ENCODE peak calls at places on chromosome 13, in ten cellular contexts. One of them, this sample, is unnamed.

GRCh38 chr13:41694902-41695301 is 237.6 kb downstream of the RGCC start:
- DNase-seq in A172: peak
- DNase-seq in cardiac muscle cell: peak
- DNase-seq in GM23338: no peak
- DNase-seq in astrocyte of the spinal cord: peak
- DNase-seq in stimulated activated CD4-positive, alpha-beta T cell treated with anti-CD3 and anti-CD28 coated beads, Interleukin-15, amount 100 ng/mL, for 24 hours: no peak
- DNase-seq in HL-60: no peak
- DNase-seq in substantia nigra: no peak
- DNase-seq in left ventricle myocardium inferior: peak
- DNase-seq in left colon: peak
- DNase-seq in this sample: no peak

GRCh38 chr13:95354680-95355487 is 53.6 kb upstream of the ABCC4 start:
- DNase-seq in A172: no peak
- DNase-seq in cardiac muscle cell: peak
- DNase-seq in GM23338: no peak
- DNase-seq in astrocyte of the spinal cord: no peak
- DNase-seq in stimulated activated CD4-positive, alpha-beta T cell treated with anti-CD3 and anti-CD28 coated beads, Interleukin-15, amount 100 ng/mL, for 24 hours: no peak
- DNase-seq in HL-60: no peak
- DNase-seq in substantia nigra: no peak
- DNase-seq in left ventricle myocardium inferior: no peak
- DNase-seq in left colon: no peak
- DNase-seq in this sample: no peak

GRCh38 chr13:47480121-47480520 is 521.0 kb downstream of the SUCLA2 start:
- DNase-seq in A172: peak
- DNase-seq in cardiac muscle cell: peak
- DNase-seq in GM23338: no peak
- DNase-seq in astrocyte of the spinal cord: peak
- DNase-seq in stimulated activated CD4-positive, alpha-beta T cell treated with anti-CD3 and anti-CD28 coated beads, Interleukin-15, amount 100 ng/mL, for 24 hours: no peak
- DNase-seq in HL-60: no peak
- DNase-seq in substantia nigra: no peak
- DNase-seq in left ventricle myocardium inferior: no peak
- DNase-seq in left colon: no peak
- DNase-seq in this sample: no peak

GRCh38 chr13:44919103-44919804 is 70.0 kb downstream of the NUFIP1 start:
- DNase-seq in A172: no peak
- DNase-seq in cardiac muscle cell: no peak
- DNase-seq in GM23338: no peak
- DNase-seq in astrocyte of the spinal cord: no peak
- DNase-seq in stimulated activated CD4-positive, alpha-beta T cell treated with anti-CD3 and anti-CD28 coated beads, Interleukin-15, amount 100 ng/mL, for 24 hours: no peak
- DNase-seq in HL-60: no peak
- DNase-seq in substantia nigra: no peak
- DNase-seq in left ventricle myocardium inferior: no peak
- DNase-seq in left colon: no peak
- DNase-seq in this sample: no peak

GRCh38 chr13:70253411-70253810 is 145.2 kb upstream of the KLHL1 start:
- DNase-seq in A172: no peak
- DNase-seq in cardiac muscle cell: no peak
- DNase-seq in GM23338: no peak
- DNase-seq in astrocyte of the spinal cord: no peak
- DNase-seq in stimulated activated CD4-positive, alpha-beta T cell treated with anti-CD3 and anti-CD28 coated beads, Interleukin-15, amount 100 ng/mL, for 24 hours: no peak
- DNase-seq in HL-60: no peak
- DNase-seq in substantia nigra: no peak
- DNase-seq in left ventricle myocardium inferior: no peak
- DNase-seq in left colon: no peak
- DNase-seq in this sample: no peak

GRCh38 chr13:110322126-110322827 is 15.2 kb downstream of the COL4A2 start:
- DNase-seq in A172: no peak
- DNase-seq in cardiac muscle cell: no peak
- DNase-seq in GM23338: no peak
- DNase-seq in astrocyte of the spinal cord: no peak
- DNase-seq in stimulated activated CD4-positive, alpha-beta T cell treated with anti-CD3 and anti-CD28 coated beads, Interleukin-15, amount 100 ng/mL, for 24 hours: no peak
- DNase-seq in HL-60: no peak
- DNase-seq in substantia nigra: no peak
- DNase-seq in left ventricle myocardium inferior: no peak
- DNase-seq in left colon: no peak
- DNase-seq in this sample: no peak

GRCh38 chr13:99806671-99807070 is 164.9 kb downstream of the ZIC5 start:
- DNase-seq in A172: no peak
- DNase-seq in cardiac muscle cell: no peak
- DNase-seq in GM23338: no peak
- DNase-seq in astrocyte of the spinal cord: no peak
- DNase-seq in stimulated activated CD4-positive, alpha-beta T cell treated with anti-CD3 and anti-CD28 coated beads, Interleukin-15, amount 100 ng/mL, for 24 hours: no peak
- DNase-seq in HL-60: no peak
- DNase-seq in substantia nigra: no peak
- DNase-seq in left ventricle myocardium inferior: no peak
- DNase-seq in left colon: no peak
- DNase-seq in this sample: no peak

GRCh38 chr13:75906315-75906714 is 270.2 kb downstream of the LMO7 start:
- DNase-seq in A172: no peak
- DNase-seq in cardiac muscle cell: no peak
- DNase-seq in GM23338: peak
- DNase-seq in astrocyte of the spinal cord: no peak
- DNase-seq in stimulated activated CD4-positive, alpha-beta T cell treated with anti-CD3 and anti-CD28 coated beads, Interleukin-15, amount 100 ng/mL, for 24 hours: no peak
- DNase-seq in HL-60: no peak
- DNase-seq in substantia nigra: no peak
- DNase-seq in left ventricle myocardium inferior: no peak
- DNase-seq in left colon: no peak
- DNase-seq in this sample: no peak

GRCh38 chr13:99977912-99978780 is 3.4 kb upstream of the ZIC2 start:
- DNase-seq in A172: no peak
- DNase-seq in cardiac muscle cell: no peak
- DNase-seq in GM23338: peak
- DNase-seq in astrocyte of the spinal cord: peak
- DNase-seq in stimulated activated CD4-positive, alpha-beta T cell treated with anti-CD3 and anti-CD28 coated beads, Interleukin-15, amount 100 ng/mL, for 24 hours: no peak
- DNase-seq in HL-60: no peak
- DNase-seq in substantia nigra: no peak
- DNase-seq in left ventricle myocardium inferior: no peak
- DNase-seq in left colon: no peak
- DNase-seq in this sample: peak

GRCh38 chr13:25973576-25973975 is 78.2 kb downstream of the SHISA2 start:
- DNase-seq in A172: no peak
- DNase-seq in cardiac muscle cell: no peak
- DNase-seq in GM23338: no peak
- DNase-seq in astrocyte of the spinal cord: no peak
- DNase-seq in stimulated activated CD4-positive, alpha-beta T cell treated with anti-CD3 and anti-CD28 coated beads, Interleukin-15, amount 100 ng/mL, for 24 hours: peak
- DNase-seq in HL-60: no peak
- DNase-seq in substantia nigra: no peak
- DNase-seq in left ventricle myocardium inferior: no peak
- DNase-seq in left colon: no peak
- DNase-seq in this sample: no peak

GRCh38 chr13:97976551-97977375 is 23.3 kb downstream of the IPO5 start:
- DNase-seq in A172: peak
- DNase-seq in cardiac muscle cell: no peak
- DNase-seq in GM23338: peak
- DNase-seq in astrocyte of the spinal cord: no peak
- DNase-seq in stimulated activated CD4-positive, alpha-beta T cell treated with anti-CD3 and anti-CD28 coated beads, Interleukin-15, amount 100 ng/mL, for 24 hours: peak
- DNase-seq in HL-60: no peak
- DNase-seq in substantia nigra: no peak
- DNase-seq in left ventricle myocardium inferior: no peak
- DNase-seq in left colon: peak
- DNase-seq in this sample: no peak

This sample was measured in posterior cingulate gyrus.